ENCODE peak calls at places on chromosomes 2 and 18, in nine cellular contexts. Z is body of pancreas, G is IMR-90, K is cardiac muscle cell, M is neural progenitor cell, H is spleen, S is mucosa of descending colon, N is stomach, E is adrenal gland. D is an unnamed sample.

GRCh38 chr18:35466815-35467623 is 30.7 kb downstream of the INO80C start:
- DNase-seq in M (no peak), E (peak; percentile 21), N (no peak), Z (no peak), G (no peak), K (peak; percentile 53), H (no peak), S (no peak), D (no peak)

GRCh38 chr2:85259865-85260264 is 67.9 kb downstream of the TGOLN2 start:
- DNase-seq in H (peak; percentile 40), G (no peak), E (no peak), K (no peak), S (no peak), M (no peak), Z (no peak), N (no peak), D (no peak)

GRCh38 chr2:160213511-160213910 is 13.4 kb upstream of the ITGB6 start:
- DNase-seq in K (no peak), S (no peak), G (no peak), N (no peak), M (no peak), Z (no peak), H (no peak), E (no peak), D (no peak)

GRCh38 chr2:170883683-170884082 is 45.4 kb upstream of the GORASP2 start:
- DNase-seq in Z (no peak), K (no peak), N (no peak), S (no peak), M (no peak), G (no peak), E (no peak), H (no peak), D (no peak)

GRCh38 chr18:26457195-26457594 is 91.2 kb downstream of the KCTD1 start:
- DNase-seq in S (no peak), K (no peak), N (no peak), Z (no peak), H (no peak), M (no peak), E (no peak), G (no peak), D (no peak)

GRCh38 chr2:210540471-210541257 is 15.7 kb upstream of the CPS1 start:
- DNase-seq in M (no peak), E (no peak), H (no peak), K (no peak), S (no peak), G (peak; percentile 4), N (no peak), Z (no peak), D (no peak)

GRCh38 chr2:5690718-5691658 is 1.2 kb upstream of the SOX11 start:
- DNase-seq in G (peak; percentile 66), E (no peak), S (no peak), H (no peak), M (peak; percentile 94), K (peak; percentile 20), Z (no peak), N (no peak), D (no peak)

GRCh38 chr2:6352906-6353515 is 512.7 kb downstream of the CMPK2 start:
- DNase-seq in K (no peak), H (peak; percentile 76), E (peak; percentile 40), G (peak; percentile 58), M (peak; percentile 72), S (peak; percentile 83), N (peak; percentile 71), Z (peak; percentile 73), D (peak; percentile 69)

GRCh38 chr2:4101938-4102337 is 398.6 kb downstream of the DCDC2C start:
- DNase-seq in N (no peak), S (no peak), H (no peak), Z (no peak), G (no peak), M (no peak), E (no peak), K (no peak), D (no peak)

GRCh38 chr2:86045541-86045940 is 60.1 kb downstream of the POLR1A start:
- DNase-seq in E (no peak), N (no peak), K (no peak), M (no peak), Z (peak; percentile 1), G (no peak), S (no peak), H (no peak), D (no peak)

GRCh38 chr18:43634994-43635393 is 357.7 kb upstream of the SYT4 start:
- DNase-seq in Z (no peak), S (no peak), M (no peak), E (no peak), N (no peak), K (no peak), G (no peak), H (no peak), D (no peak)

GRCh38 chr18:4599312-4599711 is 144.2 kb upstream of the DLGAP1 start:
- DNase-seq in S (no peak), E (no peak), M (peak; percentile 34), H (no peak), K (no peak), G (no peak), Z (no peak), N (no peak), D (no peak)

GRCh38 chr2:236947896-236948295 is 137.8 kb upstream of the COPS8 start:
- DNase-seq in M (no peak), G (no peak), N (no peak), S (no peak), Z (no peak), H (peak; percentile 39), K (no peak), E (no peak), D (no peak)

GRCh38 chr2:65186093-65186868 is 41.4 kb upstream of the ACTR2 start:
- DNase-seq in G (no peak), Z (no peak), H (no peak), K (no peak), M (no peak), S (peak; percentile 76), N (peak; percentile 47), E (no peak), D (no peak)

GRCh38 chr2:219020604-219021365 is 20.5 kb downstream of the CFAP65 start:
- DNase-seq in E (no peak), H (peak; percentile 52), K (peak; percentile 62), S (no peak), G (no peak), N (peak; percentile 54), M (no peak), Z (no peak), D (no peak)

GRCh38 chr2:205766765-205767359 is 84.6 kb downstream of the NRP2 start:
- DNase-seq in S (peak; percentile 67), G (peak; percentile 72), N (peak; percentile 75), E (peak; percentile 50), M (peak; percentile 79), K (peak; percentile 75), Z (peak; percentile 60), H (no peak), D (peak; percentile 61)

GRCh38 chr18:48781990-48782368 is 168.8 kb downstream of the SMAD7 start:
- DNase-seq in E (no peak), N (no peak), G (no peak), H (no peak), Z (no peak), K (no peak), M (no peak), S (no peak), D (no peak)

GRCh38 chr2:46847726-46848421 is 67.7 kb downstream of the MCFD2 start:
- DNase-seq in H (no peak), K (peak; percentile 89), S (no peak), E (no peak), Z (no peak), M (no peak), N (no peak), G (peak; percentile 90), D (no peak)

GRCh38 chr2:73237168-73237567 is 3.1 kb downstream of the CCT7 start:
- DNase-seq in S (no peak), H (no peak), N (no peak), Z (no peak), G (no peak), E (no peak), M (no peak), K (no peak), D (no peak)
- H3K36me3 ChIP-seq in S (no peaks in the 10 kb centered on the region), H (peaks cover 24% of the 10 kb centered on the region), N (peaks cover 39% of the 10 kb centered on the region), Z (peaks cover 4% of the 10 kb centered on the region), G (peaks cover 14% of the 10 kb centered on the region), E (no peaks in the 10 kb centered on the region), M (peaks cover 6% of the 10 kb centered on the region), K (peaks cover 16% of the 10 kb centered on the region), D (peaks cover 2% of the 10 kb centered on the region)

GRCh38 chr2:146818122-146818521 is 1026.7 kb upstream of the ACVR2A start:
- DNase-seq in Z (no peak), H (no peak), G (peak; percentile 5), M (no peak), N (no peak), K (peak; percentile 40), S (no peak), E (no peak), D (no peak)
- H3K4me1 ChIP-seq in Z (no peaks in the 10 kb centered on the region), H (no peaks in the 10 kb centered on the region), G (no peaks in the 10 kb centered on the region), M (peaks cover 29% of the 10 kb centered on the region), N (no peaks in the 10 kb centered on the region), K (no peaks in the 10 kb centered on the region), S (no peaks in the 10 kb centered on the region), E (no peaks in the 10 kb centered on the region), D (peaks cover 3% of the 10 kb centered on the region)

GRCh38 chr2:230019742-230020141 is 49.0 kb downstream of the SLC16A14 start:
- DNase-seq in Z (no peak), S (no peak), K (no peak), G (no peak), E (no peak), M (no peak), N (no peak), H (no peak), D (no peak)
- TF ChIP-seq CTCF in Z (no peak), S (no peak), K (no peak), G (no peak), E (no peak), M (no peak), N (no peak), H (no peak), D (no peak)

GRCh38 chr18:12328179-12328823 is 20.3 kb downstream of the TUBB6 start:
- DNase-seq in K (no peak), S (no peak), E (no peak), G (no peak), M (no peak), N (no peak), H (no peak), Z (no peak), D (no peak)
- H3K36me3 ChIP-seq in K (peaks cover 48% of the 10 kb centered on the region), S (peaks cover 13% of the 10 kb centered on the region), E (no peaks in the 10 kb centered on the region), G (peaks cover 48% of the 10 kb centered on the region), M (peaks cover 4% of the 10 kb centered on the region), N (peaks cover 84% of the 10 kb centered on the region), H (peaks cover 46% of the 10 kb centered on the region), Z (peaks cover 4% of the 10 kb centered on the region), D (peaks cover 11% of the 10 kb centered on the region)

DNA sequence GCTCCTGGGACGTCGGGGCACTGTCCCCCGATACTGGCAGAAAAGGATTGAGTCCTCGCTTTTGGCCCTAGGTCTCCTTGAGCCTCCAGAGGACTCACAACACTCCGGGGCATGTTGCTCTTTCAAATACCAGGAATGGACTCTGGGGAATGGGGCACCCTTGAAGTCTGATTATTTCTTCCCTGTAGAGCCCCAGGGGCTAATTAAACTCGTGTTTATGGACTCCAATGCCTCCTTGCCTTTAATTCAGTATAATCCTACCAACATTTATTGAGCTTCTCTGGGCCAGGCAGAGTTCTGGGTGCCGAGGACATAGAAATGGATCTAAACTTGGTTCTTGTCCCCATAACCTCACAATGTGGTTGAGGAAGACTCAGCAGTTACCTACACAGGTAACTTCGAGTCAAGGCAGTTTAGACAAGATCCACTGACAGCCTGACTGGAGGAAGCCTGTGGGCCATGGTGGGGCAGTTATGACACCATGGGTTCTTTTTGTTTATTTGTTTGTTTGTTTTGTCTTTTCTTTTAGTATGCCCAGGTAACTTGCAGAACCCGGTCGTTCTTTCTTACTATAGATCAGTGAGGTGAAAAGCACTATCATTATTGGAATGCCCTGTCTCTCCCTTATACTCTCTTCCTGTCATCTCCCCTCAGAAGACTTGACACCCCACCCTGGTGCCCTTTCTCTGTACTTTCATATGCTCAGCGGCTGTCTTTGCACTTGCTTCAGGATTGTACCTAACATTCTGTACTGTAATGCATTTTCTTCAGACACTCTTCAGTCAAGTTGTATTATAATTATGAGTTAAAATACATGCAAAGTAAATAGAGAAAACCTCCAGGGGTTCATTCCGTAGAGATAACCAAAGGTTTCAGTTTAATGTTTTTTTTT is 3.2 kb downstream of the CFLAR start:
- DNase-seq in Z (no peak), G (peak; percentile 52), S (no peak), M (peak; percentile 45), E (no peak), N (no peak), K (peak; percentile 59), H (no peak), D (peak; percentile 64)
- H3K4me1 ChIP-seq in Z (peaks cover 65% of the 10 kb centered on the region), G (peaks cover 4% of the 10 kb centered on the region), S (no peaks in the 10 kb centered on the region), M (peaks cover 15% of the 10 kb centered on the region), E (peaks cover 53% of the 10 kb centered on the region), N (peaks cover 77% of the 10 kb centered on the region), K (no peaks in the 10 kb centered on the region), H (peaks cover 57% of the 10 kb centered on the region), D (peaks cover 51% of the 10 kb centered on the region)